ENCODE peak calls at places on chromosomes 12 and 14, in five cellular contexts. S is AG09309; Y is amygdala; R is activated CD4-positive, CD25-positive, alpha-beta regulatory T cell; K is C1 segment of cervical spinal cord. X is an unnamed sample.

GRCh38 chr12:118377891-118378470 is 1.6 kb downstream of the SUDS3 start:
- DNase-seq in S (no peak), Y (peak), R (peak), K (peak), X (peak)

GRCh38 chr12:91940826-91941225 is 204.8 kb downstream of the BTG1 start:
- DNase-seq in S (no peak), Y (no peak), R (no peak), K (no peak), X (no peak)

GRCh38 chr14:54676822-54677708 is 110.1 kb downstream of the SAMD4A start:
- DNase-seq in S (peak), Y (peak), R (no peak), K (no peak), X (no peak)

GRCh38 chr12:52672321-52672933 is 7.8 kb downstream of the KRT1 start:
- DNase-seq in S (no peak), Y (no peak), R (no peak), K (no peak), X (no peak)

GRCh38 chr12:75437564-75437963 is 43.0 kb upstream of the GLIPR1 start:
- DNase-seq in S (no peak), Y (no peak), R (no peak), K (no peak), X (no peak)

GRCh38 chr14:92922883-92923743 is at the start of gene CHGA:
- DNase-seq in S (no peak), Y (peak), R (peak), K (no peak), X (peak)

GRCh38 chr12:96420255-96420930 is 20.2 kb upstream of the CDK17 start:
- DNase-seq in S (no peak), Y (no peak), R (no peak), K (no peak), X (no peak)

GRCh38 chr14:61562321-61563161 is 132.8 kb upstream of the HIF1A start:
- DNase-seq in S (peak), Y (no peak), R (no peak), K (no peak), X (no peak)

GRCh38 chr14:64701660-64702059 is 2.6 kb upstream of the PLEKHG3 start:
- DNase-seq in S (no peak), Y (no peak), R (no peak), K (no peak), X (peak)

GRCh38 chr12:117047810-117048584 is 51.2 kb downstream of the TESC start:
- DNase-seq in S (no peak), Y (no peak), R (no peak), K (no peak), X (no peak)

GRCh38 chr12:108568653-108569154 is 6.3 kb downstream of the ISCU start:
- DNase-seq in S (no peak), Y (no peak), R (peak), K (no peak), X (no peak)

GRCh38 chr12:1605129-1606020 is 11.0 kb upstream of the FBXL14 start:
- DNase-seq in S (no peak), Y (peak), R (peak), K (peak), X (peak)

GRCh38 chr12:121060149-121061001 is 21.3 kb upstream of the OASL start:
- DNase-seq in S (no peak), Y (no peak), R (no peak), K (peak), X (no peak)

GRCh38 chr14:50926851-50927386 is 17.4 kb downstream of the PYGL start:
- DNase-seq in S (no peak), Y (no peak), R (no peak), K (no peak), X (no peak)

GRCh38 chr12:100138048-100138907 is 4.4 kb downstream of the BLTP3B start:
- DNase-seq in S (no peak), Y (peak), R (no peak), K (peak), X (no peak)

GRCh38 chr12:53205747-53206146 is 1.3 kb downstream of the ITGB7 start:
- DNase-seq in S (no peak), Y (no peak), R (peak), K (no peak), X (no peak)

GRCh38 chr12:74454109-74454508 is 83.5 kb upstream of the ATXN7L3B start:
- DNase-seq in S (no peak), Y (no peak), R (no peak), K (no peak), X (no peak)

GRCh38 chr12:49187184-49187583 is 1.7 kb downstream of the TUBA1A start:
- DNase-seq in S (peak), Y (peak), R (no peak), K (peak), X (peak)

GRCh38 chr12:98838282-98838681 is 193.2 kb downstream of the APAF1 start:
- DNase-seq in S (no peak), Y (peak), R (no peak), K (no peak), X (no peak)

GRCh38 chr12:47886471-47887240 is 18.1 kb downstream of the VDR start:
- DNase-seq in S (no peak), Y (no peak), R (no peak), K (no peak), X (no peak)

GRCh38 chr12:54378791-54379400 is 5.6 kb downstream of the ZNF385A start:
- DNase-seq in S (no peak), Y (peak), R (no peak), K (peak), X (peak)

GRCh38 chr12:127119600-127120140 is 1147.3 kb upstream of the TMEM132C start:
- DNase-seq in S (no peak), Y (no peak), R (no peak), K (no peak), X (no peak)

GRCh38 chr12:80862606-80863005 is 75.1 kb downstream of the LIN7A start:
- DNase-seq in S (no peak), Y (no peak), R (no peak), K (no peak), X (no peak)

GRCh38 chr12:24960222-24960855 is 11.4 kb upstream of the BCAT1 start:
- DNase-seq in S (peak), Y (no peak), R (no peak), K (no peak), X (no peak)

GRCh38 chr12:120630139-120630895 is 10.1 kb upstream of the CABP1 start:
- DNase-seq in S (no peak), Y (peak), R (no peak), K (peak), X (no peak)

GRCh38 chr12:98714426-98714825 is 69.3 kb downstream of the APAF1 start:
- DNase-seq in S (no peak), Y (no peak), R (no peak), K (no peak), X (no peak)

GRCh38 chr12:75542942-75543341 is 31.5 kb upstream of the KRR1 start:
- DNase-seq in S (no peak), Y (no peak), R (no peak), K (no peak), X (no peak)

GRCh38 chr14:99052467-99052866 is 219.5 kb downstream of the BCL11B start:
- DNase-seq in S (no peak), Y (no peak), R (no peak), K (no peak), X (no peak)

GRCh38 chr12:47903151-47903611 is 1.6 kb downstream of the VDR start:
- DNase-seq in S (peak), Y (no peak), R (no peak), K (no peak), X (no peak)

GRCh38 chr14:83467811-83468210 is 1934.2 kb upstream of the SEL1L start:
- DNase-seq in S (no peak), Y (no peak), R (no peak), K (no peak), X (no peak)

GRCh38 chr14:24566318-24566717 is 9.7 kb downstream of the CTSG start:
- DNase-seq in S (no peak), Y (no peak), R (no peak), K (no peak), X (no peak)